ENCODE peak calls at places on chromosomes 2 and 18, in six cellular contexts. X, A, E, G, L and P are unnamed samples.

GRCh38 chr2:209495855-209496585 is 72.2 kb downstream of the MAP2 start:
- DNase-seq in L (peak; percentile 82), A (peak; percentile 83), X (no peak), G (no peak), E (peak; percentile 98), P (peak; percentile 31)

GRCh38 chr2:230866704-230867561 is 2.2 kb downstream of the ITM2C start:
- DNase-seq in L (peak; percentile 48), G (no peak), E (peak; percentile 48), X (peak; percentile 72), A (peak; percentile 37), P (peak; percentile 84)

GRCh38 chr2:179057737-179058136 is 7.8 kb upstream of the CCDC141 start:
- DNase-seq in G (no peak), L (no peak), X (no peak), E (no peak), A (no peak), P (no peak)

GRCh38 chr18:902179-902718 is 2.4 kb upstream of the ADCYAP1 start:
- DNase-seq in G (no peak), X (no peak), E (peak; percentile 15), A (peak; percentile 69), L (no peak), P (peak; percentile 13)

GRCh38 chr2:188285774-188286173 is 5.9 kb upstream of the GULP1 start:
- DNase-seq in X (no peak), A (no peak), E (no peak), G (no peak), L (no peak), P (no peak)

GRCh38 chr2:72833084-72833714 is 7.4 kb upstream of the EXOC6B start:
- DNase-seq in X (no peak), G (no peak), L (no peak), A (no peak), E (no peak), P (no peak)

GRCh38 chr18:46271488-46271887 is 167.3 kb downstream of the HAUS1 start:
- DNase-seq in A (no peak), E (no peak), G (no peak), L (no peak), X (no peak), P (no peak)

GRCh38 chr2:37000273-37000780 is 34.0 kb upstream of the STRN start:
- DNase-seq in A (no peak), G (no peak), L (no peak), X (no peak), E (peak; percentile 5), P (no peak)

GRCh38 chr2:230762317-230762896 is 49.8 kb downstream of the CAB39 start:
- DNase-seq in G (no peak), L (peak; percentile 61), X (no peak), E (peak; percentile 55), A (no peak), P (no peak)

GRCh38 chr18:9914584-9915290 is 921 bp downstream of the VAPA start:
- DNase-seq in X (peak; percentile 52), L (peak; percentile 85), E (peak; percentile 83), G (peak; percentile 4), A (peak; percentile 86), P (peak; percentile 43)